ENCODE peak calls at places on chromosomes 13 and 19, in seven cellular contexts. E is mammary epithelial cell, S is mesendoderm, V is PC-3, Z is osteoblast, R is HCT116, B is OCI-LY7. W is an unnamed sample. For H3K4me1, the result is how much of the 10 kb centered on the place peaks cover.

GRCh38 chr13:38566526-38566925 is 120.4 kb upstream of the FREM2 start:
- DNase-seq in E (no peak), S (no peak), V (no peak), Z (no peak), R (no peak), B (no peak), W (no peak)

GRCh38 chr19:345320-345879 is 804 bp upstream of the MIER2 start:
- DNase-seq in E (no peak), S (no peak), V (no peak), Z (peak), R (no peak), B (no peak), W (no peak)

GRCh38 chr13:104171132-104171531 is 1104.9 kb upstream of the SLC10A2 start:
- DNase-seq in E (no peak), S (no peak), V (no peak), Z (no peak), R (no peak), B (no peak), W (no peak)

GRCh38 chr13:82147526-82147925 is 1734.7 kb downstream of the SLITRK1 start:
- DNase-seq in E (no peak), S (no peak), V (no peak), Z (no peak), R (no peak), B (no peak), W (no peak)

GRCh38 chr13:25085125-25085742 is 10.7 kb upstream of the PABPC3 start:
- DNase-seq in E (peak), S (peak), V (peak), Z (no peak), R (peak), B (peak), W (no peak)

GRCh38 chr19:5345895-5346386 is 5.3 kb upstream of the PTPRS start:
- DNase-seq in E (peak), S (peak), V (peak), Z (peak), R (no peak), B (no peak), W (peak)

GRCh38 chr13:81987677-81988357 is 1646.9 kb upstream of the SPRY2 start:
- DNase-seq in E (no peak), S (peak), V (no peak), Z (no peak), R (no peak), B (no peak), W (no peak)

GRCh38 chr19:51783373-51783772 is 11.6 kb upstream of the FPR3 start:
- DNase-seq in E (peak), S (peak), V (peak), Z (no peak), R (peak), B (peak), W (no peak)

GRCh38 chr13:41411536-41411935 is 45.8 kb upstream of the RGCC start:
- DNase-seq in E (peak), S (peak), V (peak), Z (peak), R (peak), B (peak), W (no peak)

GRCh38 chr13:44331912-44332840 is 41.4 kb upstream of the SERP2 start:
- DNase-seq in E (no peak), S (no peak), V (peak), Z (peak), R (no peak), B (no peak), W (no peak)

DNA sequence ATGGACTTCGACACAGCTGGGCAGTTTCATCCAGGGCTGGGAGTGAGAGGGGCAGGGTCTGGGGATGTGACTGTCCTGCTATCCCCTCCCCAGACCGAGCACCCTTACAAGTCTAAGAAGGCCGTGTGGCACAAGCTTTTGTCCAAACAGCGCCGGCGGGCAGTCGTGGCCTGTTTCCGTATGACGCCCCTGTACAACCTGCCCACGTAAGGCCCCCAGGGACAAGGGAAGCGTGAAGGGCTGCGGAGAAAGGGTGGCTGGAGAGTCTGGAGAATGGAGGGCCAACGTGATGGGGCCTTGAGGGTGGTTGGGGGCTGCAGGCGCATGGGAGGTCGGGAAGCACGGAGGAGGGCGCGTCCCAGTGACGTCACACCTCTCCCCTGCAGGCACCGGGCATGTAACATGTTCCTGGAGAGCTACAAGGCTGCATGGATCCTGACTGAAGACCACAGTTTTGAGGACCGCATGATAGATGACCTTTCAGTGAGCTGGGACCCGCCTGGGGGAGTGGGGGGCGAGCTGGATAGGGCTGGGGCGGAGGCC is 89.5 kb downstream of the MAP4K1 start:
- DNase-seq in E (no peak), S (no peak), V (no peak), Z (no peak), R (no peak), B (no peak), W (no peak)
- H3K4me1 ChIP-seq in E (under half), S (under half), V (under half), Z (under half), R (under half), B (under half), W (under half)

DNA sequence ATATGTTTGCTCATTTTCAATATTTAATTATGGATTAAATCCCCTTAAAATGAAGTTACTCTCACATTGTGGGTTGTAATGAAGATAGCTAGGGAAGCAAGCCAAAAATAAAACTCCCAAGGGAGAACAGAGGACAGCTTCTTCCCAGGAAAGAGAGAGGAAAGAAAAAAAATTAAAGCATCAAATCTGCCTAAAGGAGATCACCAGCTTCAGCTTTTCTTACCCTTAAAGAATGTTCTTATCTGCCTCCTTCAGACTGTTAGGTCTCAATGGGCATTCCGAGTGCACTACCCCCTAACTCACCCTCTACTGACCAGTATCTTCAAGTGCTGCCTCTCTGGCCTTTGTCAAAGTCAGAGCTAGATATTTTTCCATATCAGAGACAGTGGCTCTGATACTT is 55.2 kb downstream of the XPO4 start:
- DNase-seq in E (no peak), S (peak), V (no peak), Z (no peak), R (no peak), B (no peak), W (no peak)
- H3K4me2 ChIP-seq in E (no peak), S (no peak), V (no peak), Z (no peak), R (no peak), B (no peak), W (no peak)

GRCh38 chr13:72648513-72649065 is 78.8 kb downstream of the MZT1 start:
- DNase-seq in E (no peak), S (peak), V (peak), Z (no peak), R (peak), B (no peak), W (no peak)
- H3K4me1 ChIP-seq in E (under half), S (under half), V (under half), Z (under half), R (under half), B (under half), W (under half)

DNA sequence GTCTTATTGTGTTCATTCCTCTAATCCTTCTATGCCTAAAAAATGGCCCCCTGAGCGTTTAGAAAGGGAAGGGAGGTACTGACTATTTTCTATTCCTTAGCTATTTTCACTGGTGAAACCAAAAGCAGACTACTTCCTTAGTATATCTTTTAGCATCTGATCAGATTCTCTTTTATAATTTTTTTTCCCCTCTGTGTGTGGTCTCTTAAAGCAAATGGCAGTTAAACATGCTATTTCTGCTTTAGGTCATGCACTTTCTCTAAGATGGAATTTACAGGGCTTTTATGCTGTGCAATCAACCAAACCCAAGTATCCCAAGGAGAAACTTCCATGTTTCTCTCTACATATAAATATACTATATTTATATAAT is 10.0 kb upstream of the ITM2B start:
- DNase-seq in E (no peak), S (no peak), V (no peak), Z (no peak), R (no peak), B (no peak), W (no peak)
- H3K4me2 ChIP-seq in E (no peak), S (no peak), V (peak), Z (peak), R (no peak), B (no peak), W (peak)

DNA sequence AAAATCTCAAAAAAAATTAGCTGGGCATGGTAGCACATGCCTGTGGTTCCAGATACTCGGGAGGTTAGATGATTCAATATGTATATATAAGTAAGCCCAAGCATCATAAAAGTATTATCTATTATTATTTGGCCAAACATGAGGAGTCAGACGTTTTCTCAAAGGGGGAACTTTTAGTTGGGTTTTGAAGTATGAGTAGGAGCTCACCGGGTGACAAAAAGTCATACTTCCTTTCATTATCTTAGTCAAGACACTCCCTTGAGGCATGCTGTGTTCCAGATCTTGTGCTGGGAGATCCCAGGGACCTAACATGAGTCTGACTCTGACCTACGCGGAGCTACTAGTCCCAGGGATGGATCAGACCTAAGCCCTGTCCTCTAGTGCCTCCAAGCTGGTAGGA is 8.2 kb upstream of the MYH14 start:
- DNase-seq in E (no peak), S (no peak), V (no peak), Z (no peak), R (no peak), B (no peak), W (no peak)
- H3K4me1 ChIP-seq in E (under half), S (under half), V (under half), Z (under half), R (under half), B (under half), W (under half)

DNA sequence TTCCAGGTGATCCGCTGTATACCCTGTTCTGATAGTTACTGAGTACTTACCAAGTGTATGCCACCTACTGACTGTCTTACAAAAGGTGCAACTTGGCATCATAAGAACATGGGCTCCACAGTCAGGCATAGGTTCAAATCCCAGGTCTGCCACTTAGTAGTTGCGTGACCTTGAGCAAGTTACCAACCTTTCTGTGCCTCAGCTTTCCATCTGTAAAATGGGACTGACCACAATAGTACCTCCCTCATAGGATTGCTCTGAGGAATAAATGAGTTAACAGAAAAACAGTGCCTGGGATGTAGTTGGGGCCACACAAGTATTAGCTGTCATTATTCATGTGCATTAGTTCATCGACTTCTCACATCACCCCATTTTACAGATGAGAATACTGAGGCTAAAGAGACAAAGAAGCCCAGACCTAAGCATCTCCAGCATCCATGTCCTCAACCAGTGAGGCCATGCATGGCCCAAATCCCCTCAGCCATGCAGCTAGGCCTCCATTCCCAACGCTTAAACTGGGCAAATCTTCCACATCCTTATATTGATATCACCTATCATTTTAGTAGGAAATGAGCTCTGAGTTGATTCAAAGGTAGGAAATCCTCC is 51.3 kb upstream of the UBE2L5 start:
- DNase-seq in E (no peak), S (no peak), V (no peak), Z (no peak), R (no peak), B (no peak), W (no peak)
- H3K4me2 ChIP-seq in E (no peak), S (no peak), V (peak), Z (no peak), R (no peak), B (peak), W (no peak)

DNA sequence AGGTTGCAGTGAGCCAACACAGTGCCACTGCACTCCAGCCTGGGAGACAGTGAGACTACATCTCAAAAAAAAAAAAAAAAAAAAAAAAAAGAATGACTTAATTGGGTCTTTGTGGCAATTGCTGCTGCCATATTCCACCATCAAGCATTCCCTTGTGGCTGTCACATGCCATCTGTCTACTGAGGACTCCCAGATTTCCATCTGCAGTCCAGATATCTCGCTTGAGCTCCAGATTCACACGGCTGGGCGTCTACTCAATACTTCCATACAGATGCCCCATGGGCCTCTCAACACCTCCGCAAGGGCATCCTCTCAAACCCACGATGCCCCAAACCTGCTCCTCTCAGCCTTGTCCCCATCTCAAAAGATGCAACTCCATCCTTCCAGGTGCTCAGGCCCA is 12.9 kb downstream of the TMEM143 start:
- DNase-seq in E (no peak), S (no peak), V (no peak), Z (no peak), R (no peak), B (no peak), W (no peak)
- H3K4me1 ChIP-seq in E (under half), S (under half), V (under half), Z (under half), R (under half), B (under half), W (under half)

GRCh38 chr19:55336101-55336500 is 3.6 kb upstream of the KMT5C start:
- DNase-seq in E (peak), S (no peak), V (peak), Z (peak), R (no peak), B (no peak), W (no peak)
- H3K4me2 ChIP-seq in E (no peak), S (no peak), V (no peak), Z (no peak), R (no peak), B (no peak), W (peak)

W was measured in keratinocyte.